ENCODE peak calls at places on chromosomes 2 and 18, in five cellular contexts. N is mesenchymal stem cell, F is H1, Y is trophoblast cell, Q is neuronal stem cell. W is an unnamed sample.

GRCh38 chr2:231039821-231040364 is 2.6 kb downstream of the C2orf72 start:
- DNase-seq in N (no peak), F (no peak), Y (no peak), Q (no peak), W (no peak)

GRCh38 chr2:13651684-13652131 is 935.0 kb downstream of the TRIB2 start:
- DNase-seq in Y (no peak), N (no peak), Q (no peak), F (no peak), W (no peak)

GRCh38 chr2:130918421-130918820 is 81.7 kb downstream of the ARHGEF4 start:
- DNase-seq in Y (no peak), F (peak; percentile 51), Q (no peak), N (no peak), W (peak; percentile 53)

GRCh38 chr2:174442546-174443510 is 44.0 kb downstream of the GPR155 start:
- DNase-seq in Y (peak; percentile 68), F (no peak), N (peak; percentile 71), Q (no peak), W (no peak)

GRCh38 chr2:202652119-202652518 is 17.4 kb downstream of the FAM117B start:
- DNase-seq in Q (no peak), N (no peak), Y (no peak), F (no peak), W (no peak)

GRCh38 chr2:31696068-31696467 is 115.3 kb upstream of the SRD5A2 start:
- DNase-seq in N (no peak), Q (no peak), F (no peak), Y (no peak), W (no peak)

GRCh38 chr2:178819147-178819875 is 12.1 kb upstream of the TTN start:
- DNase-seq in N (no peak), Q (no peak), F (no peak), Y (no peak), W (no peak)

GRCh38 chr2:197710424-197711042 is 5.4 kb downstream of the MARS2 start:
- DNase-seq in F (no peak), Q (no peak), N (no peak), Y (no peak), W (no peak)

GRCh38 chr2:176643711-176644110 is 374.5 kb downstream of the MTX2 start:
- DNase-seq in F (no peak), Y (no peak), N (peak; percentile 35), Q (no peak), W (peak; percentile 67)

GRCh38 chr18:61199131-61199903 is 133.9 kb upstream of the CDH20 start:
- DNase-seq in N (no peak), F (no peak), Y (peak; percentile 37), Q (no peak), W (no peak)

GRCh38 chr2:135839713-135840112 is 2.7 kb upstream of the LCT start:
- DNase-seq in Q (no peak), N (peak; percentile 30), Y (no peak), F (no peak), W (no peak)

GRCh38 chr2:181430406-181431199 is 26.6 kb upstream of the ITGA4 start:
- DNase-seq in Q (no peak), Y (no peak), N (peak; percentile 12), F (no peak), W (no peak)

GRCh38 chr18:74353169-74353775 is 37.6 kb downstream of the C18orf63 start:
- DNase-seq in Q (peak; percentile 47), F (no peak), Y (peak; percentile 51), N (peak; percentile 75), W (peak; percentile 67)

GRCh38 chr2:144659731-144660275 is 139.9 kb upstream of the ZEB2 start:
- DNase-seq in Q (no peak), F (no peak), N (peak; percentile 95), Y (peak; percentile 32), W (no peak)

GRCh38 chr2:96413067-96413722 is 77.6 kb downstream of the NCAPH start:
- DNase-seq in F (no peak), N (no peak), Y (no peak), Q (no peak), W (no peak)

GRCh38 chr2:26605195-26605968 is 35.8 kb downstream of the CIB4 start:
- DNase-seq in Y (peak; percentile 42), Q (peak; percentile 70), N (peak; percentile 63), F (peak; percentile 72), W (peak; percentile 79)

GRCh38 chr2:4628931-4629565 is 925.7 kb downstream of the DCDC2C start:
- DNase-seq in Y (no peak), N (no peak), Q (peak; percentile 5), F (no peak), W (no peak)

GRCh38 chr2:68878753-68879152 is 7.6 kb upstream of the BMP10 start:
- DNase-seq in N (peak; percentile 56), F (no peak), Y (no peak), Q (no peak), W (no peak)

GRCh38 chr2:128506534-128506933 is 187.9 kb upstream of the HS6ST1 start:
- DNase-seq in Y (no peak), N (no peak), F (no peak), Q (no peak), W (no peak)

GRCh38 chr2:99354060-99354459 is 16.9 kb downstream of the EIF5B start:
- DNase-seq in Q (no peak), Y (no peak), N (peak; percentile 13), F (no peak), W (no peak)

GRCh38 chr2:174878537-174879147 is 114.4 kb upstream of the CHRNA1 start:
- DNase-seq in N (no peak), Y (no peak), F (no peak), Q (no peak), W (no peak)

GRCh38 chr2:56026828-56027227 is 103.2 kb upstream of the EFEMP1 start:
- DNase-seq in Q (no peak), F (no peak), N (no peak), Y (no peak), W (no peak)

GRCh38 chr2:64861338-64862000 is 127.7 kb upstream of the SLC1A4 start:
- DNase-seq in Q (no peak), N (no peak), F (no peak), Y (no peak), W (no peak)

GRCh38 chr2:74502720-74503505 is 3.5 kb upstream of the LBX2 start:
- DNase-seq in N (peak; percentile 88), Q (no peak), F (peak; percentile 80), Y (peak; percentile 89), W (peak; percentile 82)

GRCh38 chr2:183113630-183114029 is 10.6 kb upstream of the NUP35 start:
- DNase-seq in Q (no peak), Y (no peak), F (no peak), N (no peak), W (no peak)

GRCh38 chr2:221106241-221106640 is 465.9 kb downstream of the EPHA4 start:
- DNase-seq in Q (no peak), Y (no peak), N (no peak), F (no peak), W (no peak)

GRCh38 chr2:201235865-201236811 is 24.2 kb upstream of the CASP8 start:
- DNase-seq in Y (peak; percentile 42), N (peak; percentile 71), Q (peak; percentile 43), F (peak; percentile 56), W (peak; percentile 60)

GRCh38 chr2:196066794-196067382 is 1.7 kb downstream of the DNAH7 start:
- DNase-seq in N (peak; percentile 57), Y (no peak), F (no peak), Q (peak; percentile 20), W (no peak)

GRCh38 chr2:101328474-101329007 is 20.0 kb upstream of the RNF149 start:
- DNase-seq in Q (no peak), Y (peak; percentile 16), F (no peak), N (peak; percentile 59), W (no peak)

GRCh38 chr2:44753552-44754285 is 187.8 kb upstream of the SIX3 start:
- DNase-seq in Q (no peak), F (no peak), Y (no peak), N (peak; percentile 77), W (no peak)

GRCh38 chr18:36155960-36156757 is 26.5 kb downstream of the ELP2 start:
- DNase-seq in Y (no peak), N (no peak), Q (no peak), F (no peak), W (no peak)

GRCh38 chr2:177172034-177172880 is 40.3 kb upstream of the HNRNPA3 start:
- DNase-seq in F (no peak), N (peak; percentile 64), Q (no peak), Y (peak; percentile 51), W (no peak)

GRCh38 chr2:24926602-24927252 is 6.7 kb upstream of the ADCY3 start:
- DNase-seq in Q (no peak), N (no peak), Y (no peak), F (peak; percentile 56), W (peak; percentile 52)

GRCh38 chr2:146814971-146815370 is 1029.9 kb upstream of the ACVR2A start:
- DNase-seq in F (no peak), Y (peak; percentile 6), N (no peak), Q (no peak), W (no peak)

DNA sequence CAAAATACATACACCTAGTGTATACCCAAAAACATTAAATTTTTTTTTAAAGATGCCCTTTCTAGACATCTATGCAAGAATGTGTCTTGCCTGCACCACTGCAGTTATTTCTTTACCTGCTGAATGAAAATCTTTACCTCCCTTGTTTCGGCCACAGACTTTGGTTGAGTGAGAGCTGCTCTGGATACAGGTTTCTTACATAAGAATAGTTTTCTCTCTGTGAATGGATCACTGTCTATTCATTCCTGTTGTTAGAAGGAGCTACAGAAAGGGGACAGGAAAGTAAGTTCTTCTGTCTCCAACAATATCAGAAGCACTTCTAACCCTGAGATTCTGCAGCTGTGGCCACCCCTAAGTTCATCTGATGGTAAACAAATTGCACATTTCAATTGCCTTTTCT is 113.0 kb upstream of the CDCA7 start:
- DNase-seq in Y (no peak), Q (no peak), F (no peak), N (no peak), W (no peak)
- H2BK12ac ChIP-seq in Y (no peak overlapping the region), Q (no peak overlapping the region), F (no peak overlapping the region), N (no peak overlapping the region), W (no peak overlapping the region)

DNA sequence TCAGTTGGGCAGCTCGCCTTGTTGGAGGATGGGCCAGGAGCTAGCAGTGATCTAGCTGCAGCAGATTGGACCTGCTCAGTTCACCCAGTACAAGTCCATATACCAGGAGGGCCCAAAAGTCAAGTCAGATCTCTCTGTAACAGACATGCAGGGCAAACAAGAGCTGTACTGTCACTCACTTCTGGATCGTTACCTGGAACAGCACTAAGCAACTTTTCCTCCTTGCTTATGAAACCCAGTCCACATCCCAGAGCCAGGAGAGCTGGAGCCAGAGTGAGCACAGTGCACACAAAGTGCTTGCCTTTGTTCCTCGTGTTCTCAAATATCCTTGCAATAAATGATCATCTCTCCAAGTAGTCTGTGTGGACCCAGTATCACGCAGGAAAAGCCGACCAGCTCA is 244.1 kb upstream of the FOSL2 start:
- DNase-seq in Q (no peak), N (no peak), F (no peak), Y (no peak), W (no peak)
- H2BK12ac ChIP-seq in Q (no peak overlapping the region), N (no peak overlapping the region), F (no peak overlapping the region), Y (no peak overlapping the region), W (no peak overlapping the region)

DNA sequence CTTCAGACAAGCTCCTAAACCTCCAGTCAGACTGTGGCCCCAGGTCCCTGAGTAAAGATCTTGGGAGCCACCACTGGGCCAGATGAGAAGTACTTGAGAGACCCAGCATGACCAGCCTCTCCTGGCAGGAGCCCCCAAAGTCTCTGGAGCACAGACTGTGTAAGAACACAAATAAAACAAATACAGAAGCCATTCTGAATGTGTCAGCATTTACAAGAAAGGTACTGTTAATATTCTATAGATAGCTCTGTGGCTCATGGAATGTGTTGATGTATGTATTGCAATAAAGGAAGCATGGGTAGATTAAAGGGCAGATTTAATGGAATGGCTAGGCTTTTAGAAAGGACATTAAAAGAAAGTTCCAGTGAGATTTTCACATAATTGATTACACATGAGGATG is 127.6 kb upstream of the DLX2 start:
- DNase-seq in Q (no peak), F (no peak), Y (no peak), N (no peak), W (no peak)
- H2BK12ac ChIP-seq in Q (no peak overlapping the region), F (peak overlapping the region; percentile 51), Y (no peak overlapping the region), N (no peak overlapping the region), W (no peak overlapping the region)

GRCh38 chr2:19802088-19802806 is 99.5 kb downstream of the TTC32 start:
- DNase-seq in F (no peak), Q (no peak), Y (no peak), N (peak; percentile 13), W (no peak)
- H2BK12ac ChIP-seq in F (no peak overlapping the region), Q (no peak overlapping the region), Y (peak overlapping the region; percentile 97), N (peak overlapping the region; percentile 91), W (no peak overlapping the region)